ENCODE peak calls at places on chromosomes 3 and 15, in seven cellular contexts. I is endothelial cell, E is fibroblast of pulmonary artery, O is cardiac muscle cell, H is stomach, L is GM10248, W is H9. S is an unnamed sample.

GRCh38 chr3:120029749-120030148 is 64.5 kb downstream of the GSK3B start:
- DNase-seq in I (no peak), E (no peak), O (no peak), H (no peak), L (no peak), W (no peak), S (no peak)

GRCh38 chr15:92869977-92870644 is 30.0 kb upstream of the CHD2 start:
- DNase-seq in I (no peak), E (no peak), O (no peak), H (no peak), L (no peak), W (no peak), S (no peak)

GRCh38 chr15:37028609-37029287 is 71.6 kb downstream of the MEIS2 start:
- DNase-seq in I (no peak), E (peak), O (no peak), H (no peak), L (no peak), W (no peak), S (no peak)

GRCh38 chr15:43912991-43913927 is 86.5 kb downstream of the WDR76 start:
- DNase-seq in I (no peak), E (peak), O (no peak), H (no peak), L (no peak), W (no peak), S (no peak)

GRCh38 chr3:69791111-69791510 is 51.8 kb downstream of the MITF start:
- DNase-seq in I (no peak), E (peak), O (peak), H (peak), L (no peak), W (no peak), S (no peak)

GRCh38 chr15:71970435-71970834 is 147.5 kb downstream of the MYO9A start:
- DNase-seq in I (no peak), E (no peak), O (no peak), H (no peak), L (no peak), W (no peak), S (no peak)

GRCh38 chr15:70198441-70199123 is 100.9 kb upstream of the TLE3 start:
- DNase-seq in I (no peak), E (no peak), O (no peak), H (no peak), L (no peak), W (no peak), S (no peak)

GRCh38 chr3:167305340-167305739 is 74.8 kb downstream of the ZBBX start:
- DNase-seq in I (no peak), E (no peak), O (no peak), H (no peak), L (no peak), W (no peak), S (no peak)

GRCh38 chr15:44397869-44398268 is 29.6 kb upstream of the CTDSPL2 start:
- DNase-seq in I (no peak), E (no peak), O (no peak), H (no peak), L (no peak), W (no peak), S (no peak)

GRCh38 chr3:134423153-134423552 is 48.9 kb upstream of the AMOTL2 start:
- DNase-seq in I (no peak), E (peak), O (peak), H (no peak), L (no peak), W (peak), S (peak)

GRCh38 chr3:46607603-46608028 is 4.7 kb upstream of the FAM240A start:
- DNase-seq in I (peak), E (no peak), O (no peak), H (no peak), L (no peak), W (peak), S (no peak)

GRCh38 chr3:12588039-12588673 is 31.3 kb downstream of the MKRN2 start:
- DNase-seq in I (no peak), E (peak), O (no peak), H (no peak), L (no peak), W (no peak), S (no peak)

GRCh38 chr3:159191454-159191853 is 389.6 kb downstream of the MFSD1 start:
- DNase-seq in I (no peak), E (peak), O (no peak), H (no peak), L (no peak), W (no peak), S (no peak)

GRCh38 chr15:91553455-91553854 is 300.1 kb upstream of the SLCO3A1 start:
- DNase-seq in I (no peak), E (no peak), O (no peak), H (no peak), L (no peak), W (no peak), S (no peak)

GRCh38 chr3:98972155-98972554 is 70.7 kb upstream of the DCBLD2 start:
- DNase-seq in I (no peak), E (peak), O (no peak), H (no peak), L (no peak), W (no peak), S (no peak)

GRCh38 chr3:148953094-148953493 is 38.2 kb upstream of the GYG1 start:
- DNase-seq in I (no peak), E (no peak), O (no peak), H (no peak), L (no peak), W (no peak), S (no peak)

GRCh38 chr3:131972550-131972949 is 62.3 kb downstream of the CPNE4 start:
- DNase-seq in I (no peak), E (no peak), O (no peak), H (no peak), L (no peak), W (no peak), S (no peak)

GRCh38 chr3:188468672-188469071 is 314.7 kb downstream of the LPP start:
- DNase-seq in I (no peak), E (peak), O (no peak), H (no peak), L (no peak), W (no peak), S (no peak)

GRCh38 chr3:18567293-18567692 is 142.2 kb upstream of the SATB1 start:
- DNase-seq in I (no peak), E (no peak), O (no peak), H (no peak), L (no peak), W (no peak), S (no peak)

GRCh38 chr15:66879968-66880367 is 177.9 kb downstream of the SMAD6 start:
- DNase-seq in I (no peak), E (no peak), O (no peak), H (no peak), L (peak), W (no peak), S (no peak)

GRCh38 chr3:118810499-118811035 is 224.1 kb downstream of the IGSF11 start:
- DNase-seq in I (no peak), E (no peak), O (no peak), H (no peak), L (no peak), W (no peak), S (no peak)

GRCh38 chr3:10358309-10358980 is 37.5 kb upstream of the SEC13 start:
- DNase-seq in I (no peak), E (no peak), O (no peak), H (no peak), L (no peak), W (no peak), S (no peak)

GRCh38 chr3:101243285-101244211 is 76.8 kb downstream of the IMPG2 start:
- DNase-seq in I (no peak), E (no peak), O (no peak), H (no peak), L (no peak), W (no peak), S (no peak)

GRCh38 chr15:70247281-70247680 is 149.6 kb upstream of the TLE3 start:
- DNase-seq in I (no peak), E (no peak), O (no peak), H (no peak), L (no peak), W (no peak), S (no peak)

GRCh38 chr15:82986442-82986780 is 401 bp downstream of the RAMAC start:
- DNase-seq in I (no peak), E (no peak), O (no peak), H (no peak), L (no peak), W (no peak), S (no peak)

GRCh38 chr3:15610083-15610482 is 8.5 kb downstream of the BTD start:
- DNase-seq in I (no peak), E (peak), O (no peak), H (peak), L (no peak), W (no peak), S (no peak)

GRCh38 chr15:90239371-90239770 is 5.4 kb downstream of the GDPGP1 start:
- DNase-seq in I (no peak), E (no peak), O (no peak), H (no peak), L (no peak), W (no peak), S (no peak)

GRCh38 chr15:48059786-48060185 is 61.0 kb upstream of the SLC24A5 start:
- DNase-seq in I (no peak), E (peak), O (no peak), H (peak), L (no peak), W (no peak), S (peak)

GRCh38 chr15:63061971-63062370 is 19.4 kb downstream of the TPM1 start:
- DNase-seq in I (no peak), E (no peak), O (no peak), H (no peak), L (no peak), W (no peak), S (no peak)

GRCh38 chr3:5423523-5423922 is 236.0 kb downstream of the EDEM1 start:
- DNase-seq in I (no peak), E (no peak), O (no peak), H (no peak), L (no peak), W (no peak), S (no peak)

GRCh38 chr3:42836545-42837123 is 27.4 kb downstream of the ACKR2 start:
- DNase-seq in I (no peak), E (no peak), O (no peak), H (no peak), L (no peak), W (no peak), S (no peak)
- TF ChIP-seq CTCF in I (no peak), E (no peak), O (no peak), H (no peak), L (no peak), W (no peak), S (no peak)

GRCh38 chr3:182682263-182683229 is 110.8 kb upstream of the ATP11B start:
- DNase-seq in I (peak), E (peak), O (peak), H (peak), L (peak), W (peak), S (peak)
- TF ChIP-seq CTCF in I (peak), E (peak), O (peak), H (no peak), L (peak), W (peak), S (peak)

GRCh38 chr3:128330301-128330845 is 136.3 kb downstream of the DNAJB8 start:
- DNase-seq in I (no peak), E (no peak), O (no peak), H (no peak), L (no peak), W (no peak), S (no peak)
- TF ChIP-seq CTCF in I (no peak), E (no peak), O (no peak), H (no peak), L (no peak), W (no peak), S (no peak)

GRCh38 chr3:74633021-74633420 is 18.6 kb upstream of the CNTN3 start:
- DNase-seq in I (no peak), E (no peak), O (no peak), H (no peak), L (no peak), W (no peak), S (no peak)

GRCh38 chr3:74631341-74631740 is 16.9 kb upstream of the CNTN3 start:
- DNase-seq in I (no peak), E (peak), O (no peak), H (no peak), L (no peak), W (no peak), S (no peak)

GRCh38 chr3:74631771-74632170 is 17.3 kb upstream of the CNTN3 start:
- DNase-seq in I (no peak), E (no peak), O (no peak), H (no peak), L (no peak), W (no peak), S (no peak)

DNA sequence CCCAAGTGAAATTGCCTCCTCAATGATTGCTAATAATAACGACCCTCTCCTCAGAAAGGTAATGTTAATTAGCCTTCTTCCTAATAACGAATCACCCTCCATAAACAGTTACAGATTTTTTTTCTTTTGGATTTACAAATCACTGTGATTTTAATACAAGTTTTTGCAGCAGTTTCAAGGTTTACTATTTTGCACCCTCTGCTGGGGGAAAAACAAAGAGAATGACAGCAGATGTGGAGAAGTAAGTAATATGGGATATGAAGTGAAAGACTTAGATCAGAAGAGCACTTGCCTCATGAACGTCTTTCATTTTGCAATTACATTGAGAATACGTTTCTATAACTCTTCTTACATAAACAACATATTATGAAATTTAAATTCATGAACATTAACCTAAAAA is 16.1 kb upstream of the CNTN3 start:
- DNase-seq in I (no peak), E (peak), O (no peak), H (no peak), L (no peak), W (no peak), S (no peak)
- TF ChIP-seq CTCF in I (peak), E (peak), O (peak), H (no peak), L (no peak), W (peak), S (no peak)

GRCh38 chr15:64235552-64235951 is 72.7 kb upstream of the PPIB start:
- DNase-seq in I (no peak), E (no peak), O (no peak), H (no peak), L (no peak), W (no peak), S (no peak)

GRCh38 chr15:64232400-64232799 is 69.6 kb upstream of the PPIB start:
- DNase-seq in I (no peak), E (peak), O (no peak), H (no peak), L (no peak), W (no peak), S (no peak)

GRCh38 chr15:64229129-64229724 is 66.4 kb upstream of the PPIB start:
- DNase-seq in I (no peak), E (no peak), O (no peak), H (no peak), L (no peak), W (no peak), S (no peak)

GRCh38 chr15:64236156-64236555 is 73.3 kb upstream of the PPIB start:
- DNase-seq in I (no peak), E (no peak), O (no peak), H (no peak), L (no peak), W (no peak), S (no peak)

DNA sequence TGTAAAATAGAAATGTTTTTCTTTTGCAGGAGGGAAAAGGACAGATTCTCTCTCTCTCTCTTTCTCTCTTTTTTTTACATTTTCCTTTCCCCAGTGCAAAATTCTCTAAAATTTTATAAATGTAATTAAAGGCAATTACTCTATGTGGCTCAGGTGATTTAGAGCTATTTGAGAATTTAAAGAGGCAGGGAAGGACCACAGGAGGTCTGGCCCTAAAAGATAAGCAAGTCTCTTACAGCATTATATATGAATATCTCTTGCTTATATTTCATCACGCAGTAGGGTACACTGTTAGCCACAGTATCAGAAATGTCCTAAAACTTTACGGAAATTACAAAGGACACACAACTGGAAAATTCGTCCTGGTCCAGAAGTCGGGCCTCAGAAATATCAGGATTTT is 70.5 kb upstream of the PPIB start:
- DNase-seq in I (no peak), E (no peak), O (no peak), H (no peak), L (no peak), W (no peak), S (no peak)
- TF ChIP-seq CTCF in I (no peak), E (no peak), O (no peak), H (no peak), L (no peak), W (no peak), S (no peak)

GRCh38 chr3:53375019-53375418 is 27.7 kb upstream of the DCP1A start:
- DNase-seq in I (peak), E (peak), O (peak), H (peak), L (peak), W (peak), S (peak)
- TF ChIP-seq CTCF in I (peak), E (peak), O (peak), H (peak), L (peak), W (peak), S (peak)